ENCODE peak calls at places on chromosomes 4 and X, in seven cellular contexts. Z is BJ, H is left ventricle myocardium inferior, P is epithelial cell of esophagus, D is heart right ventricle, J is bronchial epithelial cell, L is retinal pigment epithelial cell. W is an unnamed sample.

GRCh38 chrX:73289039-73289438 is 74.4 kb upstream of the NAP1L2 start:
- DNase-seq in Z (no peak), H (no peak), P (no peak), D (no peak), J (no peak), L (no peak), W (no peak)

GRCh38 chrX:56068274-56068758 is 163.8 kb upstream of the KLF8 start:
- DNase-seq in Z (no peak), H (no peak), P (peak), D (no peak), J (peak), L (no peak), W (no peak)

GRCh38 chr4:98092833-98093439 is 50.3 kb downstream of the STPG2 start:
- DNase-seq in Z (no peak), H (no peak), P (peak), D (no peak), J (peak), L (no peak), W (no peak)

GRCh38 chr4:184807261-184807660 is 18.5 kb downstream of the ACSL1 start:
- DNase-seq in Z (no peak), H (no peak), P (no peak), D (no peak), J (no peak), L (no peak), W (no peak)

GRCh38 chrX:78593701-78594100 is 65.4 kb downstream of the RTL3 start:
- DNase-seq in Z (no peak), H (no peak), P (no peak), D (no peak), J (no peak), L (no peak), W (no peak)

GRCh38 chr4:152515678-152516077 is 20.2 kb downstream of the FBXW7 start:
- DNase-seq in Z (peak), H (no peak), P (peak), D (no peak), J (peak), L (peak), W (peak)

GRCh38 chr4:88204882-88205281 is 46.4 kb upstream of the ABCG2 start:
- DNase-seq in Z (no peak), H (no peak), P (no peak), D (no peak), J (no peak), L (no peak), W (no peak)

GRCh38 chrX:119003462-119003861 is 29.0 kb downstream of the LONRF3 start:
- DNase-seq in Z (no peak), H (no peak), P (no peak), D (no peak), J (no peak), L (no peak), W (no peak)

GRCh38 chr4:7772708-7773385 is 166.8 kb downstream of the AFAP1 start:
- DNase-seq in Z (no peak), H (peak), P (no peak), D (peak), J (no peak), L (no peak), W (no peak)

GRCh38 chr4:7769936-7770674 is 169.6 kb downstream of the AFAP1 start:
- DNase-seq in Z (no peak), H (peak), P (peak), D (no peak), J (no peak), L (no peak), W (no peak)

GRCh38 chr4:7771056-7771455 is 168.6 kb downstream of the AFAP1 start:
- DNase-seq in Z (no peak), H (no peak), P (no peak), D (no peak), J (no peak), L (no peak), W (no peak)

GRCh38 chr4:7770675-7771050 is 169.0 kb downstream of the AFAP1 start:
- DNase-seq in Z (no peak), H (peak), P (no peak), D (no peak), J (no peak), L (no peak), W (no peak)

DNA sequence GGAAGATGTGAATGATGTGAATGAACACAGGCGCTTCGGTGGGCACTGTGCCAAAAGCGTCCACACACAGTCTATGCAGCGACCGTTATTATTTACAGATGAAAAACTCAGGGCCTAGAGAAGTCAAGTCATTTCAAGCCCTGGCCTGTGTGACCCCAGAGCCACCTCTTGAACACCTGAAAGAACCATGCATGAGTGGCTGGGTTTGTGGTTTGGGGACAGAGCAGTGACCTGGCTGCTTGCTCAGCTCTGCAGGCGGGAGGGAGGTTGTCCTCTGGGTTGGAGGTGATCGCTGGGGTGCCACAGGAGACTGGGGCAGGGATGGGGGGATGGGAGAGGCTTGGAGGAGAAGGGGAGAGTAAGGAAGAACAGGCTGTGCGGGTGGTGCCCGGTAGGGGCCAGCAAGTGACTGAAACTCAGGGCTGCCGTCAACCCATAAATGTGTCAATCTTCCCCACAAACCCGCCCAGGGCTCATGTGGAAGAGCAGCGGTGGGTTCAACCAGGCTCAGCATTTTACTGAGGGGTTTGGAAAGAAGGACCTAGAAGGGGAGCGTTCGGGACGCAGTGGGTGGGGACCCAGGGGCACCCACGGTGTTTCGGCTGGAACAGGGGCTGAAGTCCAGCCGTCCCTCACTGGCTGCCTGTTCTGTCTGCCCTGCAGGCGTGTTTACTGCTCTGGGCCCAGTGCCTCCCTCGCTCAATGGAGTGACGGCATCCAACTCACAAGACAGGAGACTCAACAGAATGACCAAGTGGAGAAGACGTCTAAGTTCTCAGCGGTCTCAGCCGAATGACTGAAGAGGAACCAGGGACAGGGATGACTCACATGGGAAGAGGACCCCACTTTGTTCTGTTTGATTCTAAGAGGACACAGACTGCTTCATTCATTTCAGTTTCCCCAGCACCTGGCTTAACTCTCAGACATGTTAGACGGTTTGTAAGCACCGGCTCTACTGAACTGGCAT is 167.8 kb downstream of the AFAP1 start:
- DNase-seq in Z (no peak), H (no peak), P (no peak), D (no peak), J (no peak), L (no peak), W (no peak)
- H3K4me3 ChIP-seq in Z (no peak), H (no peak), P (no peak), D (no peak), J (no peak), L (no peak), W (no peak)

GRCh38 chrX:109393859-109394258 is 88.0 kb downstream of the GUCY2F start:
- DNase-seq in Z (no peak), H (no peak), P (peak), D (no peak), J (peak), L (no peak), W (no peak)
- TF ChIP-seq CTCF in Z (no peak), H (no peak), P (no peak), D (no peak), J (no peak), L (no peak), W (no peak)

DNA sequence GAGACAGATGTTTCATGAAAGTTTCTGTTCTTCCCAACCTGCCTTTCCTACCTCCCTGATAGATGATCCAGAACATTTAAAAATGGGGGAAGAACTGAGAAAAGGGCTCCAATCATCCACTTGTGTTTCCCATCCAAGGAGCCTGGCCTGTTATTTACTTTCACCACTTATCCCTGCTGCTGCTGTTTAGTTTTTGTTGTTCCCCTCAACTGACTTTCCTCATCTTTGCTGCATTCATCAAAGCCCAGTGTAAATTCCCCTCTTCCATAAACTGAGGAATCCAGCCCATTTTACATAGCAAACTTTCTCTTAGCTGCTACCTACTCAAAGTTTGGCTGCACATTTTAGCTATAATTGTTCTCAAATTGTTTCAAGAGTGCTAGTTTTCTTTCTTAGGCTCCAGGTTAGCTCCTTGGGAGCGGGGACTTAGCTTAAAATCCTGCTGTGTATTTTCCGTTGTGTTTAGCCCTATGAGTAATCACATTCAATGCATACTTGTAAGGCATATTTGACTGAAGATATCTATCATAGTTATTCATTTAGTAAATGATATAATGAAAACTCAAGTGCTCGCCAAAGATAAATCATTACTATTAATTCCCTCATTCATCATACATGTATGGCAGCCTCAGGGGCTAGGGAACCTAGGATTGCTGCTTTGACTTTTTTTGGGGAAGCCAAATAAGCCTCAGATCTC is 1.4 kb upstream of the PTPN13 start:
- DNase-seq in Z (no peak), H (no peak), P (peak), D (no peak), J (peak), L (no peak), W (no peak)
- H3K4me3 ChIP-seq in Z (no peak), H (peak), P (peak), D (no peak), J (peak), L (peak), W (no peak)

DNA sequence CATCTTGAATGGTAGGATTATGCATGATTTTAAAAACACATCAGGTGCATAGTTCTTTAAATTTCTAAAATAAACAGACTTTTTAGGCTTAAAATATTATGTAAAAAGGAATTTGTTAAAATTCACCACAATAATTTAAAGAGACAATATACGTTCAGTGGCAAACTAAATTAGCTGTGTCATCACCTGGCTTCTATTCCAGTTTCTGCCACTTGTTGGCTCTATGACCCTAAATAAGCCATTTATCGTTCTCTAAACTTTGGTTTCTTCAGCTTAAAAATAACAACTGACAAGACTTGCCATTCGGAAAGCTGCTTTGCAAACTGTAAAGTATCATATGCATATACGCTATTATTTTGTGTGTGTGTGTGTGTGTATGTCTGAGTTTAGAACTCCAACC is 141.3 kb downstream of the MGST2 start:
- DNase-seq in Z (no peak), H (no peak), P (no peak), D (no peak), J (no peak), L (no peak), W (no peak)
- TF ChIP-seq CTCF in Z (no peak), H (no peak), P (no peak), D (no peak), J (no peak), L (no peak), W (no peak)

GRCh38 chrX:17377047-17377692 is 2.2 kb downstream of the NHS start:
- DNase-seq in Z (no peak), H (peak), P (peak), D (peak), J (peak), L (no peak), W (no peak)
- H3K4me3 ChIP-seq in Z (peak), H (peak), P (peak), D (peak), J (peak), L (peak), W (peak)

GRCh38 chrX:2490634-2491033 is 10.1 kb downstream of the DHRSX start:
- DNase-seq in Z (no peak), H (no peak), P (no peak), D (no peak), J (no peak), L (no peak), W (no peak)
- TF ChIP-seq CTCF in Z (no peak), H (no peak), P (no peak), D (no peak), J (no peak), L (no peak), W (no peak)

DNA sequence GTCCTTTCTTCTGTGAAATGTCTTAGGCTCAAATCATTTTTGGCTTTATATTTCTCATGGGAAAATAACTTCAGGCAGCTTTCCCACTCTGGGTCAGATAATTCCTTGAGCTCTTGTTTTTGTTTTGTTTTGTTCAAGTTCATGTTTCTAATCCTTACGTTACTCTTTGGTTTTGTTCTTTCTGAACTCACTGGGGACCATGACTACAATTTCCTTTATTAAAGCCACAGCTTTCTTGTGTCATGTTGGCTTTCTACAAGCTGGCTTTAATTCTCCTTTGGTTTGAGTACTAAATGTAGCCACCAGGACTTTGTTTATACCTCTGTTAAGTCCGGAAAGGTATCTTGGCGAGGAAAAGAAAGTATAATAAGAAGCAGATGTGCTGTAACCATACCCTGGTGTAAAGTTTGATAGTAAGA is 30.8 kb upstream of the ANXA3 start:
- DNase-seq in Z (peak), H (no peak), P (no peak), D (no peak), J (no peak), L (no peak), W (no peak)
- H3K4me3 ChIP-seq in Z (no peak), H (no peak), P (no peak), D (no peak), J (no peak), L (no peak), W (no peak)

GRCh38 chrX:140467211-140467610 is 37.7 kb downstream of the SOX3 start:
- DNase-seq in Z (no peak), H (no peak), P (peak), D (no peak), J (peak), L (no peak), W (no peak)
- TF ChIP-seq CTCF in Z (no peak), H (no peak), P (no peak), D (no peak), J (no peak), L (no peak), W (no peak)

GRCh38 chr4:180937083-180937482 is 1306.1 kb upstream of the TENM3 start:
- DNase-seq in Z (no peak), H (no peak), P (no peak), D (no peak), J (no peak), L (no peak), W (no peak)

GRCh38 chr4:180940680-180941079 is 1302.5 kb upstream of the TENM3 start:
- DNase-seq in Z (no peak), H (no peak), P (no peak), D (no peak), J (no peak), L (no peak), W (no peak)

GRCh38 chr4:180947421-180947820 is 1295.8 kb upstream of the TENM3 start:
- DNase-seq in Z (no peak), H (no peak), P (peak), D (no peak), J (no peak), L (no peak), W (peak)

GRCh38 chr4:180946188-180946587 is 1297.0 kb upstream of the TENM3 start:
- DNase-seq in Z (no peak), H (no peak), P (no peak), D (no peak), J (no peak), L (no peak), W (no peak)

GRCh38 chr4:180942367-180942916 is 1300.8 kb upstream of the TENM3 start:
- DNase-seq in Z (no peak), H (no peak), P (no peak), D (no peak), J (no peak), L (no peak), W (no peak)
- H3K4me3 ChIP-seq in Z (no peak), H (no peak), P (no peak), D (no peak), J (no peak), L (no peak), W (no peak)